ENCODE peak calls at places on chromosome 22, in seven cellular contexts. One of them, this sample, is unnamed.

GRCh38 chr22:19880786-19881569 is 26.3 kb upstream of the GNB1L start:
- DNase-seq in right atrium auricular region: peak
- DNase-seq in astrocyte of the spinal cord: peak
- DNase-seq in body of pancreas: peak
- DNase-seq in HCT116: peak
- DNase-seq in OCI-LY7: no peak
- DNase-seq in upper lobe of right lung: peak
- DNase-seq in this sample: peak

GRCh38 chr22:42330953-42331525 is 60.6 kb upstream of the TCF20 start:
- DNase-seq in right atrium auricular region: no peak
- DNase-seq in astrocyte of the spinal cord: no peak
- DNase-seq in body of pancreas: peak
- DNase-seq in HCT116: no peak
- DNase-seq in OCI-LY7: peak
- DNase-seq in upper lobe of right lung: no peak
- DNase-seq in this sample: no peak

GRCh38 chr22:45077286-45077685 is 67.5 kb upstream of the PHF21B start:
- DNase-seq in right atrium auricular region: no peak
- DNase-seq in astrocyte of the spinal cord: no peak
- DNase-seq in body of pancreas: no peak
- DNase-seq in HCT116: no peak
- DNase-seq in OCI-LY7: no peak
- DNase-seq in upper lobe of right lung: no peak
- DNase-seq in this sample: no peak

GRCh38 chr22:28027453-28028448 is 108.7 kb upstream of the PITPNB start:
- DNase-seq in right atrium auricular region: peak
- DNase-seq in astrocyte of the spinal cord: peak
- DNase-seq in body of pancreas: no peak
- DNase-seq in HCT116: no peak
- DNase-seq in OCI-LY7: no peak
- DNase-seq in upper lobe of right lung: peak
- DNase-seq in this sample: no peak

GRCh38 chr22:26681395-26681821 is 24.0 kb downstream of the MIAT start:
- DNase-seq in right atrium auricular region: no peak
- DNase-seq in astrocyte of the spinal cord: peak
- DNase-seq in body of pancreas: no peak
- DNase-seq in HCT116: no peak
- DNase-seq in OCI-LY7: no peak
- DNase-seq in upper lobe of right lung: peak
- DNase-seq in this sample: no peak

GRCh38 chr22:49956418-49956770 is 4.2 kb upstream of the PIM3 start:
- DNase-seq in right atrium auricular region: no peak
- DNase-seq in astrocyte of the spinal cord: no peak
- DNase-seq in body of pancreas: peak
- DNase-seq in HCT116: no peak
- DNase-seq in OCI-LY7: no peak
- DNase-seq in upper lobe of right lung: peak
- DNase-seq in this sample: no peak

GRCh38 chr22:43346521-43346929 is 3.4 kb upstream of the SCUBE1 start:
- DNase-seq in right atrium auricular region: no peak
- DNase-seq in astrocyte of the spinal cord: no peak
- DNase-seq in body of pancreas: peak
- DNase-seq in HCT116: peak
- DNase-seq in OCI-LY7: peak
- DNase-seq in upper lobe of right lung: peak
- DNase-seq in this sample: no peak

GRCh38 chr22:38870791-38871359 is 1.1 kb downstream of the CBX6 start:
- DNase-seq in right atrium auricular region: peak
- DNase-seq in astrocyte of the spinal cord: no peak
- DNase-seq in body of pancreas: no peak
- DNase-seq in HCT116: no peak
- DNase-seq in OCI-LY7: no peak
- DNase-seq in upper lobe of right lung: no peak
- DNase-seq in this sample: no peak

GRCh38 chr22:46045459-46046298 is 68.7 kb upstream of the WNT7B start:
- DNase-seq in right atrium auricular region: no peak
- DNase-seq in astrocyte of the spinal cord: no peak
- DNase-seq in body of pancreas: peak
- DNase-seq in HCT116: no peak
- DNase-seq in OCI-LY7: no peak
- DNase-seq in upper lobe of right lung: peak
- DNase-seq in this sample: no peak

GRCh38 chr22:26709617-26710390 is 52.4 kb downstream of the MIAT start:
- DNase-seq in right atrium auricular region: no peak
- DNase-seq in astrocyte of the spinal cord: peak
- DNase-seq in body of pancreas: no peak
- DNase-seq in HCT116: no peak
- DNase-seq in OCI-LY7: no peak
- DNase-seq in upper lobe of right lung: no peak
- DNase-seq in this sample: peak

GRCh38 chr22:49152146-49152929 is 675.3 kb downstream of the BRD1 start:
- DNase-seq in right atrium auricular region: no peak
- DNase-seq in astrocyte of the spinal cord: no peak
- DNase-seq in body of pancreas: no peak
- DNase-seq in HCT116: no peak
- DNase-seq in OCI-LY7: no peak
- DNase-seq in upper lobe of right lung: peak
- DNase-seq in this sample: no peak

GRCh38 chr22:28030442-28030841 is 111.4 kb upstream of the PITPNB start:
- DNase-seq in right atrium auricular region: no peak
- DNase-seq in astrocyte of the spinal cord: no peak
- DNase-seq in body of pancreas: no peak
- DNase-seq in HCT116: no peak
- DNase-seq in OCI-LY7: no peak
- DNase-seq in upper lobe of right lung: no peak
- DNase-seq in this sample: no peak

GRCh38 chr22:19889951-19890350 is 35.3 kb upstream of the GNB1L start:
- DNase-seq in right atrium auricular region: no peak
- DNase-seq in astrocyte of the spinal cord: no peak
- DNase-seq in body of pancreas: no peak
- DNase-seq in HCT116: no peak
- DNase-seq in OCI-LY7: peak
- DNase-seq in upper lobe of right lung: no peak
- DNase-seq in this sample: no peak

GRCh38 chr22:28116261-28116673 is 197.2 kb upstream of the PITPNB start:
- DNase-seq in right atrium auricular region: peak
- DNase-seq in astrocyte of the spinal cord: peak
- DNase-seq in body of pancreas: peak
- DNase-seq in HCT116: no peak
- DNase-seq in OCI-LY7: no peak
- DNase-seq in upper lobe of right lung: no peak
- DNase-seq in this sample: peak

GRCh38 chr22:45859231-45860161 is 117.5 kb downstream of the WNT7B start:
- DNase-seq in right atrium auricular region: peak
- DNase-seq in astrocyte of the spinal cord: peak
- DNase-seq in body of pancreas: no peak
- DNase-seq in HCT116: no peak
- DNase-seq in OCI-LY7: no peak
- DNase-seq in upper lobe of right lung: no peak
- DNase-seq in this sample: no peak

GRCh38 chr22:19887251-19887985 is 32.7 kb upstream of the GNB1L start:
- DNase-seq in right atrium auricular region: no peak
- DNase-seq in astrocyte of the spinal cord: no peak
- DNase-seq in body of pancreas: no peak
- DNase-seq in HCT116: no peak
- DNase-seq in OCI-LY7: no peak
- DNase-seq in upper lobe of right lung: no peak
- DNase-seq in this sample: no peak

GRCh38 chr22:37661160-37661924 is 2.8 kb downstream of the PDXP start:
- DNase-seq in right atrium auricular region: no peak
- DNase-seq in astrocyte of the spinal cord: peak
- DNase-seq in body of pancreas: peak
- DNase-seq in HCT116: no peak
- DNase-seq in OCI-LY7: peak
- DNase-seq in upper lobe of right lung: no peak
- DNase-seq in this sample: no peak

GRCh38 chr22:38114484-38115398 is 4.3 kb upstream of the BAIAP2L2 start:
- DNase-seq in right atrium auricular region: peak
- DNase-seq in astrocyte of the spinal cord: peak
- DNase-seq in body of pancreas: peak
- DNase-seq in HCT116: peak
- DNase-seq in OCI-LY7: peak
- DNase-seq in upper lobe of right lung: peak
- DNase-seq in this sample: peak

GRCh38 chr22:50192825-50193204 is 7.1 kb downstream of the TRABD start:
- DNase-seq in right atrium auricular region: no peak
- DNase-seq in astrocyte of the spinal cord: no peak
- DNase-seq in body of pancreas: no peak
- DNase-seq in HCT116: no peak
- DNase-seq in OCI-LY7: peak
- DNase-seq in upper lobe of right lung: no peak
- DNase-seq in this sample: no peak

GRCh38 chr22:34414467-34415440 is 494.5 kb upstream of the LARGE1 start:
- DNase-seq in right atrium auricular region: no peak
- DNase-seq in astrocyte of the spinal cord: no peak
- DNase-seq in body of pancreas: peak
- DNase-seq in HCT116: peak
- DNase-seq in OCI-LY7: peak
- DNase-seq in upper lobe of right lung: no peak
- DNase-seq in this sample: no peak
- TF ChIP-seq CTCF in right atrium auricular region: peak
- TF ChIP-seq CTCF in astrocyte of the spinal cord: no peak
- TF ChIP-seq CTCF in body of pancreas: peak
- TF ChIP-seq CTCF in HCT116: peak
- TF ChIP-seq CTCF in OCI-LY7: peak
- TF ChIP-seq CTCF in upper lobe of right lung: peak
- TF ChIP-seq CTCF in this sample: peak

DNA sequence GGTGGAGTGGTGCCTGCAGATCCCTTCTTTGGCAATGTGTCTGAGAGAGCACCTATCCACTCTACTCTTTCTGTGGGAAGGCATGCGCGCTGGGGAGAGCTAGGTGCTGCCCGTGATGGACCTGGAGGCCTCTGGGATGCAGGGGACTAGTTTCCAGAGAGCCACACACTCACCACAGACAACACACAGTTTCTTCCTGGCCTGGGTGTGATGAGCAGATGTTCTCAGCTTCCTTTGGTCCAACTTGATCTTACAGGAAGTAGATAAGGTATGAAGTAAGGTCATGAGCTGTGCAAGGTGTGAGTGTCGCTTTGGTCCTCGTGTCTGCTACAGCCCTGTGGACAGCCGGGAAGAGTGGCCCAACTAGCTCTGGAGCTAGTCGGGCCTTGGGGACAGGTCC is 27.3 kb upstream of the SUSD2 start:
- DNase-seq in right atrium auricular region: no peak
- DNase-seq in astrocyte of the spinal cord: no peak
- DNase-seq in body of pancreas: no peak
- DNase-seq in HCT116: no peak
- DNase-seq in OCI-LY7: peak
- DNase-seq in upper lobe of right lung: no peak
- DNase-seq in this sample: no peak
- H3K4me3 ChIP-seq in right atrium auricular region: no peak
- H3K4me3 ChIP-seq in astrocyte of the spinal cord: no peak
- H3K4me3 ChIP-seq in body of pancreas: no peak
- H3K4me3 ChIP-seq in HCT116: no peak
- H3K4me3 ChIP-seq in OCI-LY7: no peak
- H3K4me3 ChIP-seq in upper lobe of right lung: no peak
- H3K4me3 ChIP-seq in this sample: no peak

DNA sequence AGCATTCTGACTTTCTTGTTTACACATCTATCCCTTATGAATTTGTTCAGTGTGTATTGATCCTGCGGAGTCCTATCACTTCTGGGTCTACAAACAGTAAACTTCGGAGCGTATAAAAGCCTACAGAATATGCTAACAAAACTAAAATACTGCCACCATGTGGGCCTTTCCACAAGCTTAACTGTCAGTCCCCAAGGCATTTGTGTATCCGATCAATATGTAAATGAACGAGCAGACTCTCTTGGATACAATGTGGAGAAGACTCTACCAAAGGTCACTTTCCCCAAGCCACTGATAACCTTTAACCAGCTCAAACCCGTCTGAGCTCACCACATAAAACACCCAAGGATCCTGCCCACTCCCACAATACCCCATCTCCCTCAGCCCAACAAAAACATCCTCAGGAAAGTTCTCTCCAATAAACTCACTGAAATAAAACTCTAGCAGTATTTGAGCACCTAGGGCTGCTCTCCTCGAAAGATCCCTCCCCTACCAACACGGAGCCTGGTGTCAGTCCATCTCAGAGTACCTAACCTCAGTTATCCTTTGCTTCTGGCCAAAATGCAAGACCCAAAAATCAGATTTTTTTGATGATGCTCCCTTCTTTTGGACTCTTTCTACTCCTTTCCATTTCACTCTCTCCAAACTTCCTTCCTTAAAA is 17.8 kb downstream of the ADA2 start:
- DNase-seq in right atrium auricular region: no peak
- DNase-seq in astrocyte of the spinal cord: no peak
- DNase-seq in body of pancreas: peak
- DNase-seq in HCT116: no peak
- DNase-seq in OCI-LY7: no peak
- DNase-seq in upper lobe of right lung: no peak
- DNase-seq in this sample: no peak
- TF ChIP-seq CTCF in right atrium auricular region: peak
- TF ChIP-seq CTCF in astrocyte of the spinal cord: no peak
- TF ChIP-seq CTCF in body of pancreas: peak
- TF ChIP-seq CTCF in HCT116: peak
- TF ChIP-seq CTCF in OCI-LY7: peak
- TF ChIP-seq CTCF in upper lobe of right lung: peak
- TF ChIP-seq CTCF in this sample: no peak

GRCh38 chr22:36123673-36124630 is 36.6 kb downstream of the APOL3 start:
- DNase-seq in right atrium auricular region: peak
- DNase-seq in astrocyte of the spinal cord: peak
- DNase-seq in body of pancreas: peak
- DNase-seq in HCT116: peak
- DNase-seq in OCI-LY7: peak
- DNase-seq in upper lobe of right lung: peak
- DNase-seq in this sample: peak
- H3K4me3 ChIP-seq in right atrium auricular region: no peak
- H3K4me3 ChIP-seq in astrocyte of the spinal cord: no peak
- H3K4me3 ChIP-seq in body of pancreas: no peak
- H3K4me3 ChIP-seq in HCT116: peak
- H3K4me3 ChIP-seq in OCI-LY7: no peak
- H3K4me3 ChIP-seq in upper lobe of right lung: peak
- H3K4me3 ChIP-seq in this sample: no peak

DNA sequence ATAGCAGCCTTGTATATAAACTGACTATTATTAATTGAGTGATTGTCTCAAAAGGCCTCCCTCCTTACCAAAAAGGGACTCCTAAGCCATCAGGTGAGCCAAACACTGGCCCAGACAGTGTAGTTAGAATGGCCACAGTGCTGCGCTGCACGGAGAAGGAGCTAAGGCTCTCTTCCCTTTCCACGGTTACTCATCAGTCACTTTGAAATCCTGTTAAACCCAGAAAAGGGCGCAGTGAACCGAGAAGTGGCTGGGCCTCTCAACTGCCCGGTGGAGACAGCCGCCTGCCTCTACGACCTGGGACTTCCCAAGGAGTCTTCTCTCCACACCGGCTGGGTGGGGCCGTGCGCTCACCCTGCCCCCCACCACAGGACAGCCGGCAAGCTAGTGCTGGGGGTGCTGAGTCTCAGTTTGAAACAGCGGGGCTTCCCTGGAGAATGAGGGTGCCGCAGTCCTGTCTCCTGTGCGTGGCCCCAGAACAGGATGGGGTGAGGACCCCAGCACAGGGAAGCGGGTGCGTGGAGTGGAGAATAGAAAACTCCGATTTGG is 1.3 kb downstream of the MYH9 start:
- DNase-seq in right atrium auricular region: no peak
- DNase-seq in astrocyte of the spinal cord: no peak
- DNase-seq in body of pancreas: no peak
- DNase-seq in HCT116: no peak
- DNase-seq in OCI-LY7: peak
- DNase-seq in upper lobe of right lung: peak
- DNase-seq in this sample: no peak
- TF ChIP-seq CTCF in right atrium auricular region: no peak
- TF ChIP-seq CTCF in astrocyte of the spinal cord: no peak
- TF ChIP-seq CTCF in body of pancreas: no peak
- TF ChIP-seq CTCF in HCT116: no peak
- TF ChIP-seq CTCF in OCI-LY7: no peak
- TF ChIP-seq CTCF in upper lobe of right lung: no peak
- TF ChIP-seq CTCF in this sample: no peak